ENCODE peak calls at places on chromosomes 1 and 21, in nine cellular contexts. N is prostate gland, X is breast epithelium, D is left ventricle myocardium inferior, U is Panc1, B is GM23248, Z is esophagus squamous epithelium, C is epithelial cell of prostate, F is stomach. G is an unnamed sample.

GRCh38 chr21:14070049-14070893 is 140.5 kb downstream of the LIPI start:
- DNase-seq in N (no peak), X (no peak), D (no peak), U (no peak), B (no peak), Z (no peak), C (no peak), F (no peak), G (no peak)

GRCh38 chr1:46471885-46472502 is 17.6 kb upstream of the DMBX1 start:
- DNase-seq in N (no peak), X (no peak), D (no peak), U (no peak), B (no peak), Z (no peak), C (no peak), F (no peak), G (no peak)

GRCh38 chr1:106277786-106278185 is 778.7 kb upstream of the PRMT6 start:
- DNase-seq in N (no peak), X (no peak), D (no peak), U (no peak), B (no peak), Z (no peak), C (no peak), F (no peak), G (no peak)

GRCh38 chr1:214044438-214045214 is 56.9 kb downstream of the PROX1 start:
- DNase-seq in N (no peak), X (no peak), D (no peak), U (no peak), B (no peak), Z (no peak), C (no peak), F (no peak), G (no peak)

GRCh38 chr1:53519412-53519811 is 60.2 kb downstream of the DMRTB1 start:
- DNase-seq in N (no peak), X (no peak), D (no peak), U (no peak), B (no peak), Z (no peak), C (no peak), F (no peak), G (no peak)

GRCh38 chr1:171913385-171913784 is 72.1 kb downstream of the DNM3 start:
- DNase-seq in N (peak; percentile 23), X (no peak), D (no peak), U (no peak), B (peak; percentile 50), Z (no peak), C (no peak), F (no peak), G (peak; percentile 16)

GRCh38 chr1:243882276-243882675 is 32.2 kb upstream of the AKT3 start:
- DNase-seq in N (no peak), X (no peak), D (no peak), U (no peak), B (peak; percentile 60), Z (no peak), C (no peak), F (no peak), G (no peak)

GRCh38 chr1:222529916-222530315 is 18.0 kb downstream of the HHIPL2 start:
- DNase-seq in N (no peak), X (no peak), D (no peak), U (no peak), B (no peak), Z (no peak), C (no peak), F (no peak), G (no peak)

GRCh38 chr21:46038341-46038829 is 56.8 kb downstream of the COL6A1 start:
- DNase-seq in N (no peak), X (no peak), D (no peak), U (no peak), B (no peak), Z (no peak), C (no peak), F (no peak), G (no peak)

GRCh38 chr21:46036696-46037337 is 55.2 kb downstream of the COL6A1 start:
- DNase-seq in N (no peak), X (no peak), D (no peak), U (no peak), B (no peak), Z (no peak), C (no peak), F (no peak), G (no peak)

GRCh38 chr21:46038871-46039397 is 57.4 kb downstream of the COL6A1 start:
- DNase-seq in N (no peak), X (no peak), D (peak; percentile 76), U (no peak), B (peak; percentile 97), Z (no peak), C (no peak), F (no peak), G (no peak)

GRCh38 chr21:46035809-46036695 is 54.5 kb downstream of the COL6A1 start:
- DNase-seq in N (no peak), X (no peak), D (peak; percentile 71), U (no peak), B (peak; percentile 89), Z (no peak), C (no peak), F (no peak), G (no peak)

DNA sequence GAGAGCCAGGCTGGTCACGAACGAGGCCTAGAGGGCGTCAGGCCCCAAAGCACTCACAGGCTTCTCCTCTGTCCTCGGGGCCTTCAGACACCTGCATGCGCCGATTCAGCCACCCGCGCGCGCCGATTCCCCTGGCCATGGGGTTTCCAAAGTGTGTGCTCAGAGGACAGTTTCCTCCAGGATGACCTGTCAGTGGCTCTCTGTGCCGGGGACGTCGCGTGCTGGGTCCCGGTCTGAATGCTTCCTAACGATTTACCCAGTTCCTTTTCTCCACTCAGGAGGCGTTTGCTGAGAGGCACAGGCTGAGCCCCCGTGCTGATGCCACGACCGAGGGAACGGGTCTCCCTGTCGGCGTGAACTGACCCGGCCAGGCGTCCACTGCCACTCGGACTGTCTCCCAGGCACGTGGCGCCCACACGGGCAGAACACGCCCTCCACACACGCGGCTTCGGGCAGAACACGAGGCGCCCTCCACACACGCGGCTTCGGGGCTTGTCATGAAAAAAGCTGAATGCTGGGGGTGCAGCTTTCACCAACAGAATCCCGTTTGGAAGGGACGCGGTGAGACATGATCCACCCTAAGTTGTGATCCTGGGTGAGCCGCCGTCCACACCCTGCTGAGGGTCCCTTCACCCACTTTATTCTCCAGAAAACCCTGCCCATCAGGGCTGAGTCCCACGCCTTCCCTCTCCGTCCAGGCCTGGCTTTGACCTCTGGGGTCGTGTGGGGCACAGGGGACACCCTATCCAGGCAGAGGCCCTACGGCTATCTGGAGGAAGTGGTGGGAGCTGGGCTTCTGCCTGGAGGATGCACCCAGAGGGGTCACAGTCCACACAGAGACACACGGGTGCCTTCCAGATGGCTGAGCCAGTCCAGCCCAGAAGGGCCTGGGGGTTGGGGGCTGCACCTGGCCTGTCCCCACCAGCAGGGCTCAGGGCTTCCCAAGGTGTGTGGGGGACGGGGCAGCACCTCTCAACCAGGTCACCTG is 56.1 kb downstream of the COL6A1 start:
- DNase-seq in N (no peak), X (no peak), D (no peak), U (no peak), B (no peak), Z (no peak), C (no peak), F (no peak), G (no peak)
- H3K27ac ChIP-seq in N (no peak overlapping the region), X (peak overlapping the region; percentile 53), D (peak overlapping the region; percentile 82), U (no peak overlapping the region), B (peak overlapping the region; percentile 85), Z (no peak overlapping the region), C (no peak overlapping the region), F (no peak overlapping the region), G (no peak overlapping the region)

DNA sequence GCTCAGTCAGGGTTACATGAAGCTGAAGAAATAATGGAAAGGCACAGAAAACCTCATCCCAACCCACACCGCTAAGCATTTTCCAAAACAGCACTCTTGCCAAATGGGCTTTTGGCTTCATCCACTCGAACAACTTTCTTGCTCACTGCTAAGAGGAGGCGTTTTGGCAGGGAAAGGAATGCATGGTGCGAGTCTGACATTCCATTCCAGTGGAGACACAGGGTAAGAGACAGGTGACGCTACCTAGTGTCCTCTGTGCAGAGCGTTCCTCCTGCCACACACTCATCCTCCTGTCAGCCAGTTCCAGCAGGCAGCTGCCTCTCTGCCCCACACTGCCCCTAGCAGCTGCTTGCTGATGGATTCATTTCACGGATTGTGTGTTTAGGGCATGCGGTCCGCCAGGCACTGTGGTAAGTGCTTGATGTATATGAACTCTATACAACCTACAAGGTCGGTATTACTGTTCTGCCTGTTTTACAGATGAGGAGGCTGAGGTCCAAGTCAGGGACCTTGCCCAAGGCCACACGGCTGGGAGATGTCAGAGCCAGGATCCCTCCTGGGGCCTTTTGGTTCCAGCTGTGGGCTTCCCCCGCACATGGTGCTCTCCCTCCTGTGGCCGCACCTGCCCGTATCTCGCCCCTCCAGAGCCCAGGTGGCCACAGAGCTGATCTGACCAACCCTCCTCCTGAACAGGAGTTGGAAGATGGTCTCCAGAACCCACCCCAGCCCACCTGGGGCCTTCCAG is 25.7 kb upstream of the BACE2 start:
- DNase-seq in N (peak; percentile 65), X (peak; percentile 64), D (no peak), U (no peak), B (peak; percentile 90), Z (no peak), C (peak; percentile 36), F (no peak), G (peak; percentile 11)
- H3K27ac ChIP-seq in N (no peak overlapping the region), X (peak overlapping the region; percentile 71), D (no peak overlapping the region), U (no peak overlapping the region), B (peak overlapping the region; percentile 65), Z (no peak overlapping the region), C (peak overlapping the region; percentile 25), F (no peak overlapping the region), G (peak overlapping the region; percentile 15)

DNA sequence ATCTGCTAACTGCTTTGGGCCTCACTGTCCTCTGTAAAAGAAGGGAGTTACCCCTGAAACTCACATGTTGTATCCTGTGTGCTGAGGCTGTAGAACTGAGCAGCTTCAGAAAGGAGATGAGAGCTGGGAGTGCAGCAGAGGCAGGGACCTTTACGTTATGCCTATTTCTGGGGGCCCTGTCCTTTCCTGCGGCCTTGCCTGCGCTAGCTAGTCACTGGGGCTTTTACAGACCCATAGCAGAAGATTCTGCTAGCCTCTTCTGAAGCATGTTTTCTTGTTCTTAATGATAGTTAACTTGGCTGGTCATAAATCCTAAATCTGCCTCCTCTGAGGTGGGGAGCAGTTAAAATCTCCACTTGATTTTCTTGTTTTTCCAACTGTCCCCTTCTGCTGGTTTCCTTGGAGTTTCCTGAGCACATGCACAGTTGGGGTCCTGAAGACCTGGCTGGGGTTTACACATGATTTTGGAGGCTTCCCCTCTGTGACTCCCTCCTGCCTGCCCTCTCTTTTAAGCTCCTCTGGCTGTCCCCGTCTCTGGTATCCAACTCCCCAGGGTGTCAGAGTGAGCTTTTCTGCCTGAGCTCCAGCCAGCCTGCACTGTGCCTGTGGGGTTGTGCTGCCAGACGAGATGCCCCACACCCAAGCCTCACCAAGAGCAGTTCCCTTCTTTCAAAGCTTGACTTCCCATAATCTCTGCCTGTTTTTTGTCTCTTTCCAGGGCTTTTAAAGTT is 76.6 kb downstream of the NOS1AP start:
- DNase-seq in N (no peak), X (no peak), D (no peak), U (no peak), B (no peak), Z (no peak), C (no peak), F (no peak), G (no peak)
- H3K27ac ChIP-seq in N (no peak overlapping the region), X (no peak overlapping the region), D (no peak overlapping the region), U (peak overlapping the region; percentile 99), B (no peak overlapping the region), Z (no peak overlapping the region), C (no peak overlapping the region), F (no peak overlapping the region), G (no peak overlapping the region)

DNA sequence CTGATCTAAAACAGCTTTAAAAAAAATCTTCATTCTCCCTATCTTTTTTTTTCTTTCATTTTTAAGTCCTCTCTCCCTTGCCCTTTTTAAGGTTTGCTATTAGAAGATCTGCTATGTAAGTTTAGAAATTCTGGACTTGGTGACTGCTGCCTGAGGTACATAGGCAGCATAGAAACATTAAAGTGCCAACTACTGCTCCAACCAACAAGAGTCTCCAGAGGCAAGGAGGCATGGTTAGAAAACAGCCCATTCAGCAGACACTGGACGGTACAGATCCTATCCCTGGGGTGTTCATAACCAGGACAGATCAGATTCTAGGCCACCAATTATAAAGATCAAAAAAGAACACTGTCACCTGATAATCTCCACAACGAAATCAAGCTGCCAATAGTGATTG is 36.6 kb downstream of the GPR3 start:
- DNase-seq in N (no peak), X (no peak), D (no peak), U (no peak), B (no peak), Z (no peak), C (no peak), F (no peak), G (no peak)
- H3K27ac ChIP-seq in N (peak overlapping the region; percentile 48), X (peak overlapping the region; percentile 91), D (peak overlapping the region; percentile 90), U (no peak overlapping the region), B (no peak overlapping the region), Z (peak overlapping the region; percentile 65), C (no peak overlapping the region), F (peak overlapping the region; percentile 76), G (peak overlapping the region; percentile 88)

G was measured in substantia nigra.